ENCODE peak calls at places on chromosome 11, in nine cellular contexts. One of them, this sample, is unnamed.

GRCh38 chr11:64887234-64887756 is 8.9 kb upstream of the EHD1 start:
- DNase-seq in upper lobe of left lung: no peak
- DNase-seq in adrenal gland: no peak
- DNase-seq in psoas muscle: no peak
- DNase-seq in heart left ventricle: no peak
- DNase-seq in mesenchymal stem cell: no peak
- DNase-seq in A549: no peak
- DNase-seq in spleen: no peak
- DNase-seq in PC-3: no peak
- DNase-seq in this sample: no peak

GRCh38 chr11:46390331-46391171 is 1.0 kb downstream of the CHRM4 start:
- DNase-seq in adrenal gland: no peak
- DNase-seq in PC-3: no peak
- DNase-seq in spleen: peak; percentile 70
- DNase-seq in heart left ventricle: no peak
- DNase-seq in psoas muscle: no peak
- DNase-seq in mesenchymal stem cell: peak; percentile 18
- DNase-seq in upper lobe of left lung: no peak
- DNase-seq in A549: no peak
- DNase-seq in this sample: no peak

GRCh38 chr11:76832365-76832764 is 28.4 kb upstream of the ACER3 start:
- DNase-seq in psoas muscle: no peak
- DNase-seq in spleen: no peak
- DNase-seq in mesenchymal stem cell: no peak
- DNase-seq in A549: no peak
- DNase-seq in heart left ventricle: no peak
- DNase-seq in PC-3: no peak
- DNase-seq in adrenal gland: no peak
- DNase-seq in upper lobe of left lung: no peak
- DNase-seq in this sample: no peak

GRCh38 chr11:65419773-65420481 is 2.7 kb upstream of the NEAT1 start:
- DNase-seq in upper lobe of left lung: peak; percentile 98
- DNase-seq in mesenchymal stem cell: peak; percentile 98
- DNase-seq in heart left ventricle: peak; percentile 93
- DNase-seq in adrenal gland: peak; percentile 97
- DNase-seq in spleen: peak; percentile 94
- DNase-seq in psoas muscle: peak; percentile 96
- DNase-seq in PC-3: peak; percentile 91
- DNase-seq in A549: no peak
- DNase-seq in this sample: peak; percentile 98

GRCh38 chr11:59999732-60000131 is 17.2 kb upstream of the OOSP4B start:
- DNase-seq in A549: no peak
- DNase-seq in mesenchymal stem cell: no peak
- DNase-seq in heart left ventricle: no peak
- DNase-seq in upper lobe of left lung: no peak
- DNase-seq in spleen: no peak
- DNase-seq in psoas muscle: no peak
- DNase-seq in adrenal gland: no peak
- DNase-seq in PC-3: no peak
- DNase-seq in this sample: no peak

GRCh38 chr11:20512869-20513268 is 86.5 kb upstream of the SLC6A5 start:
- DNase-seq in heart left ventricle: no peak
- DNase-seq in spleen: no peak
- DNase-seq in A549: no peak
- DNase-seq in PC-3: no peak
- DNase-seq in mesenchymal stem cell: no peak
- DNase-seq in psoas muscle: no peak
- DNase-seq in upper lobe of left lung: no peak
- DNase-seq in adrenal gland: no peak
- DNase-seq in this sample: no peak

GRCh38 chr11:20087118-20087521 is 73.2 kb downstream of the DBX1 start:
- DNase-seq in PC-3: no peak
- DNase-seq in adrenal gland: no peak
- DNase-seq in spleen: no peak
- DNase-seq in mesenchymal stem cell: no peak
- DNase-seq in psoas muscle: no peak
- DNase-seq in upper lobe of left lung: no peak
- DNase-seq in A549: no peak
- DNase-seq in heart left ventricle: no peak
- DNase-seq in this sample: no peak

GRCh38 chr11:93694109-93694508 is 32.6 kb downstream of the CEP295 start:
- DNase-seq in heart left ventricle: no peak
- DNase-seq in adrenal gland: no peak
- DNase-seq in upper lobe of left lung: no peak
- DNase-seq in A549: no peak
- DNase-seq in PC-3: peak; percentile 12
- DNase-seq in psoas muscle: no peak
- DNase-seq in spleen: no peak
- DNase-seq in mesenchymal stem cell: no peak
- DNase-seq in this sample: no peak

GRCh38 chr11:124778281-124778680 is 16.2 kb upstream of the ESAM start:
- DNase-seq in psoas muscle: no peak
- DNase-seq in adrenal gland: no peak
- DNase-seq in spleen: no peak
- DNase-seq in mesenchymal stem cell: no peak
- DNase-seq in upper lobe of left lung: no peak
- DNase-seq in heart left ventricle: no peak
- DNase-seq in A549: peak; percentile 25
- DNase-seq in PC-3: peak; percentile 36
- DNase-seq in this sample: no peak

GRCh38 chr11:19374189-19374588 is 133.4 kb upstream of the E2F8 start:
- DNase-seq in upper lobe of left lung: no peak
- DNase-seq in heart left ventricle: no peak
- DNase-seq in adrenal gland: peak; percentile 81
- DNase-seq in mesenchymal stem cell: peak; percentile 92
- DNase-seq in A549: peak; percentile 82
- DNase-seq in psoas muscle: no peak
- DNase-seq in PC-3: peak; percentile 91
- DNase-seq in spleen: no peak
- DNase-seq in this sample: no peak

GRCh38 chr11:128238521-128239222 is 348.7 kb downstream of the ETS1 start:
- DNase-seq in psoas muscle: no peak
- DNase-seq in spleen: no peak
- DNase-seq in PC-3: no peak
- DNase-seq in A549: no peak
- DNase-seq in heart left ventricle: no peak
- DNase-seq in mesenchymal stem cell: no peak
- DNase-seq in upper lobe of left lung: no peak
- DNase-seq in adrenal gland: no peak
- DNase-seq in this sample: no peak
- H3K4me3 ChIP-seq in psoas muscle: no peak overlapping the region
- H3K4me3 ChIP-seq in spleen: no peak overlapping the region
- H3K4me3 ChIP-seq in PC-3: no peak overlapping the region
- H3K4me3 ChIP-seq in A549: no peak overlapping the region
- H3K4me3 ChIP-seq in heart left ventricle: no peak overlapping the region
- H3K4me3 ChIP-seq in mesenchymal stem cell: no peak overlapping the region
- H3K4me3 ChIP-seq in upper lobe of left lung: no peak overlapping the region
- H3K4me3 ChIP-seq in adrenal gland: no peak overlapping the region
- H3K4me3 ChIP-seq in this sample: no peak overlapping the region

DNA sequence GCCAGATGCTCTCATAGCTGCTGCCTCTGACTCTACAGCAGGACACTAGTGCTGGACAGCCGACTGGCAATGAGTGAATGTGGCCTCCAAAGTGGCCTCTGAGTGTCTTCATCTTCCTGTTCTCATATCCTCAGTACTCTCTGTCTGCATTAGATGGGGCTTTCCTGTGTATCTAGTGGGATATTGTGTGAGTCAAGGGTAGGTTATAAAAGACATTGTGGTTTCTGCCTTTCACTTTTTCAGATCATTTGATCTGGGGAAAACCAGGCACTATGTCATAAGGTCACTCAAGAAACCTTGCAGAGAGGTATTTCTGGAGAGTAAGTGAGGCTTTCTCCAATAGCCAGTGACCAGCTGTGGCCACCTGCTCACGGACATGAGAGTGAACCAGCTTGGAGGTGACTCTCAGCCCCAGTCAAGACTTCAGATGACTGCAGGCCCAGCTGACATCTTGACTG is 333.6 kb upstream of the NCAM1 start:
- DNase-seq in PC-3: no peak
- DNase-seq in spleen: no peak
- DNase-seq in heart left ventricle: no peak
- DNase-seq in upper lobe of left lung: no peak
- DNase-seq in adrenal gland: no peak
- DNase-seq in mesenchymal stem cell: no peak
- DNase-seq in A549: no peak
- DNase-seq in psoas muscle: no peak
- DNase-seq in this sample: no peak
- H3K4me3 ChIP-seq in PC-3: no peak overlapping the region
- H3K4me3 ChIP-seq in spleen: no peak overlapping the region
- H3K4me3 ChIP-seq in heart left ventricle: no peak overlapping the region
- H3K4me3 ChIP-seq in upper lobe of left lung: no peak overlapping the region
- H3K4me3 ChIP-seq in adrenal gland: no peak overlapping the region
- H3K4me3 ChIP-seq in mesenchymal stem cell: no peak overlapping the region
- H3K4me3 ChIP-seq in A549: no peak overlapping the region
- H3K4me3 ChIP-seq in psoas muscle: no peak overlapping the region
- H3K4me3 ChIP-seq in this sample: no peak overlapping the region

GRCh38 chr11:35930466-35930865 is 13.4 kb upstream of the LDLRAD3 start:
- DNase-seq in mesenchymal stem cell: no peak
- DNase-seq in PC-3: no peak
- DNase-seq in adrenal gland: no peak
- DNase-seq in spleen: no peak
- DNase-seq in A549: no peak
- DNase-seq in heart left ventricle: no peak
- DNase-seq in psoas muscle: no peak
- DNase-seq in upper lobe of left lung: no peak
- DNase-seq in this sample: no peak

GRCh38 chr11:35923452-35923851 is 20.4 kb upstream of the LDLRAD3 start:
- DNase-seq in psoas muscle: no peak
- DNase-seq in heart left ventricle: no peak
- DNase-seq in PC-3: no peak
- DNase-seq in upper lobe of left lung: no peak
- DNase-seq in spleen: no peak
- DNase-seq in mesenchymal stem cell: no peak
- DNase-seq in adrenal gland: no peak
- DNase-seq in A549: no peak
- DNase-seq in this sample: no peak

GRCh38 chr11:35927067-35927466 is 16.8 kb upstream of the LDLRAD3 start:
- DNase-seq in adrenal gland: no peak
- DNase-seq in psoas muscle: no peak
- DNase-seq in heart left ventricle: no peak
- DNase-seq in A549: no peak
- DNase-seq in spleen: no peak
- DNase-seq in PC-3: no peak
- DNase-seq in mesenchymal stem cell: no peak
- DNase-seq in upper lobe of left lung: no peak
- DNase-seq in this sample: no peak

GRCh38 chr11:35928688-35929087 is 15.2 kb upstream of the LDLRAD3 start:
- DNase-seq in PC-3: no peak
- DNase-seq in heart left ventricle: no peak
- DNase-seq in mesenchymal stem cell: no peak
- DNase-seq in adrenal gland: no peak
- DNase-seq in upper lobe of left lung: no peak
- DNase-seq in spleen: no peak
- DNase-seq in A549: no peak
- DNase-seq in psoas muscle: no peak
- DNase-seq in this sample: no peak

GRCh38 chr11:35927730-35928129 is 16.1 kb upstream of the LDLRAD3 start:
- DNase-seq in A549: peak; percentile 34
- DNase-seq in psoas muscle: peak; percentile 94
- DNase-seq in PC-3: peak; percentile 97
- DNase-seq in heart left ventricle: no peak
- DNase-seq in spleen: peak; percentile 77
- DNase-seq in mesenchymal stem cell: peak; percentile 32
- DNase-seq in adrenal gland: peak; percentile 67
- DNase-seq in upper lobe of left lung: peak; percentile 94
- DNase-seq in this sample: peak; percentile 75
- H3K4me3 ChIP-seq in A549: no peak overlapping the region
- H3K4me3 ChIP-seq in psoas muscle: peak overlapping the region; percentile 36
- H3K4me3 ChIP-seq in PC-3: peak overlapping the region; percentile 59
- H3K4me3 ChIP-seq in heart left ventricle: no peak overlapping the region
- H3K4me3 ChIP-seq in spleen: no peak overlapping the region
- H3K4me3 ChIP-seq in mesenchymal stem cell: no peak overlapping the region
- H3K4me3 ChIP-seq in adrenal gland: no peak overlapping the region
- H3K4me3 ChIP-seq in upper lobe of left lung: no peak overlapping the region
- H3K4me3 ChIP-seq in this sample: no peak overlapping the region

DNA sequence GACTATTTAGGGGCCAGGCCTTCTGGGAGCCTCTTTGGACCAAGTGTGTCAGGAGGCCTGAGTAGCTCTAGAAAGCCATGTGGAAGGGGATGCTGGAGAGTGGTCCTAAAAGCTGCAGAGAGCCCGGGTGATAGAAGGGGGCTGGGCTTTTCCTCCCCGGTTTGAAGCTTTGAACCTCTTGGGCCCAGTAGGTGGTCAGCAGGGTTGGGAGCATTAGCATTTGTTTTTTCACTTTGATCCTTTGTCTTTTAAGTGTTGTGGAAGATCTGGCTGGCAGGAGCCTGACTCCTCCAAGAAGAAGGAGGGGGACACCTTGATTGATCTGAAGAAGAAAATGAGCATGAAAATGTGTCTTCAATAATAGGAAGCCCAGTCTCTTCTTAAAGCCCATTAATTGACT is 596.6 kb downstream of the INSC start:
- DNase-seq in adrenal gland: no peak
- DNase-seq in heart left ventricle: no peak
- DNase-seq in upper lobe of left lung: no peak
- DNase-seq in A549: no peak
- DNase-seq in mesenchymal stem cell: no peak
- DNase-seq in psoas muscle: no peak
- DNase-seq in spleen: no peak
- DNase-seq in PC-3: no peak
- DNase-seq in this sample: no peak
- H3K4me3 ChIP-seq in adrenal gland: no peak overlapping the region
- H3K4me3 ChIP-seq in heart left ventricle: no peak overlapping the region
- H3K4me3 ChIP-seq in upper lobe of left lung: no peak overlapping the region
- H3K4me3 ChIP-seq in A549: no peak overlapping the region
- H3K4me3 ChIP-seq in mesenchymal stem cell: no peak overlapping the region
- H3K4me3 ChIP-seq in psoas muscle: no peak overlapping the region
- H3K4me3 ChIP-seq in spleen: no peak overlapping the region
- H3K4me3 ChIP-seq in PC-3: no peak overlapping the region
- H3K4me3 ChIP-seq in this sample: no peak overlapping the region

DNA sequence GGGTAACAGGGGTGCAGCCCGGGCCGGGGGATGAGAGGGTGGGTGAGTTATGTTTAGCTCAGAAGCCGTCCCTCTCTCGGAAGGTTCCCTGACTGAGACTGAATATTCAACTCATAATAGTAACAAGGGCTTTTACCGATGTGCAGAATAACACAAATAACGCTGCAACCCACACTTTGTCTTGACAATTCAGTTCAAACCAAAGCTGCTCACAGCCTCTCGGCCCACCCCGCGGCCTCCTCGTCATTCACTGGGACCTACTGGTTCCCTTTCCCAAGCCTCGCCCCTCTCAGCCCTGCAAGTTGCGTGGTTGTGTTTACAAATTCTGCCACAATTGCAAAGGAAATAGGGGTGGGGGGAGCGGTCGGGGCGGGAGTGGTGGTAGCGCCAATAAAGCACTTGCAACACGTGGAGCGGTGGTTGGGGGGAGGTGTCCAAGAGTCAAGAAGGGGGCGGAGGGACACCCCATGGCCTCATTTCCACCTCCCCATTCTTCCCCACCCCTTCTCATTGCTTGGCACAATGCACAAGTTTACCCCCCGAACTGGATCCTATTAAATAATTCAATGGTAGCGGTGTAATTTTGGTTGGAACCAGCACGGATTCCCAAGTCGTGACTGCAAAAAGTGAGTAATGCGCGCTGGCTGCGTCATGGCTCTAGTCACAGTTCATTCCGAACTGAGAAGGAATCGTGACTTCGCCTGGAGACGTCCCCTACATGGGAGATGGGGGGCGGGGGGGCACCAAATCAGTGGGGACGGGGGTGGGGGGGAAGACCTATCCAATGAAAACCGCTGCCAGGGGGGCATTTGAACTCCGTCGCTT is 102.0 kb upstream of the HSD17B12 start:
- DNase-seq in PC-3: peak; percentile 59
- DNase-seq in spleen: no peak
- DNase-seq in mesenchymal stem cell: peak; percentile 45
- DNase-seq in upper lobe of left lung: no peak
- DNase-seq in heart left ventricle: no peak
- DNase-seq in A549: no peak
- DNase-seq in adrenal gland: no peak
- DNase-seq in psoas muscle: no peak
- DNase-seq in this sample: no peak
- H3K4me3 ChIP-seq in PC-3: peak overlapping the region; percentile 77
- H3K4me3 ChIP-seq in spleen: peak overlapping the region; percentile 50
- H3K4me3 ChIP-seq in mesenchymal stem cell: peak overlapping the region; percentile 79
- H3K4me3 ChIP-seq in upper lobe of left lung: no peak overlapping the region
- H3K4me3 ChIP-seq in heart left ventricle: peak overlapping the region; percentile 54
- H3K4me3 ChIP-seq in A549: peak overlapping the region; percentile 65
- H3K4me3 ChIP-seq in adrenal gland: peak overlapping the region; percentile 29
- H3K4me3 ChIP-seq in psoas muscle: peak overlapping the region; percentile 75
- H3K4me3 ChIP-seq in this sample: peak overlapping the region; percentile 26